ENCODE peak calls at places on chromosomes 4 and X, in eight cellular contexts. One of them, this sample, is unnamed.

GRCh38 chrX:1093112-1093511 is 119.3 kb downstream of the CRLF2 start:
- DNase-seq in endothelial cell of umbilical vein: no peak
- DNase-seq in heart right ventricle: no peak
- DNase-seq in fibroblast of lung: no peak
- DNase-seq in stomach: no peak
- DNase-seq in cardiac fibroblast: no peak
- DNase-seq in endodermal cell: no peak
- DNase-seq in AG10803: no peak
- DNase-seq in this sample: no peak

GRCh38 chrX:117633277-117633676 is 483.3 kb downstream of the KLHL13 start:
- DNase-seq in heart right ventricle: no peak
- DNase-seq in endodermal cell: no peak
- DNase-seq in AG10803: no peak
- DNase-seq in stomach: no peak
- DNase-seq in cardiac fibroblast: no peak
- DNase-seq in endothelial cell of umbilical vein: no peak
- DNase-seq in fibroblast of lung: no peak
- DNase-seq in this sample: no peak

GRCh38 chrX:17860811-17861495 is at the start of gene RAI2:
- DNase-seq in endothelial cell of umbilical vein: no peak
- DNase-seq in heart right ventricle: peak; percentile 25
- DNase-seq in AG10803: no peak
- DNase-seq in fibroblast of lung: no peak
- DNase-seq in stomach: peak; percentile 59
- DNase-seq in cardiac fibroblast: no peak
- DNase-seq in endodermal cell: peak; percentile 78
- DNase-seq in this sample: no peak

GRCh38 chr4:20251061-20251795 is 477 bp upstream of the SLIT2 start:
- DNase-seq in heart right ventricle: no peak
- DNase-seq in cardiac fibroblast: peak; percentile 36
- DNase-seq in endothelial cell of umbilical vein: no peak
- DNase-seq in fibroblast of lung: no peak
- DNase-seq in AG10803: no peak
- DNase-seq in endodermal cell: no peak
- DNase-seq in stomach: no peak
- DNase-seq in this sample: peak; percentile 42

GRCh38 chrX:39850630-39851152 is 247.1 kb downstream of the BCOR start:
- DNase-seq in cardiac fibroblast: no peak
- DNase-seq in heart right ventricle: no peak
- DNase-seq in stomach: no peak
- DNase-seq in endothelial cell of umbilical vein: no peak
- DNase-seq in endodermal cell: peak; percentile 78
- DNase-seq in AG10803: peak; percentile 55
- DNase-seq in fibroblast of lung: peak; percentile 46
- DNase-seq in this sample: peak; percentile 75

GRCh38 chrX:112051546-112051945 is 31.0 kb downstream of the TRPC5 start:
- DNase-seq in endothelial cell of umbilical vein: no peak
- DNase-seq in endodermal cell: no peak
- DNase-seq in AG10803: peak; percentile 4
- DNase-seq in stomach: no peak
- DNase-seq in heart right ventricle: no peak
- DNase-seq in fibroblast of lung: no peak
- DNase-seq in cardiac fibroblast: no peak
- DNase-seq in this sample: no peak

GRCh38 chrX:80747832-80748231 is 61.8 kb downstream of the BRWD3 start:
- DNase-seq in fibroblast of lung: peak; percentile 24
- DNase-seq in endothelial cell of umbilical vein: no peak
- DNase-seq in stomach: no peak
- DNase-seq in AG10803: no peak
- DNase-seq in cardiac fibroblast: peak; percentile 23
- DNase-seq in heart right ventricle: no peak
- DNase-seq in endodermal cell: no peak
- DNase-seq in this sample: no peak

GRCh38 chr4:170198742-170199141 is 109.0 kb upstream of the AADAT start:
- DNase-seq in endodermal cell: no peak
- DNase-seq in endothelial cell of umbilical vein: no peak
- DNase-seq in heart right ventricle: no peak
- DNase-seq in cardiac fibroblast: peak; percentile 1
- DNase-seq in stomach: no peak
- DNase-seq in AG10803: no peak
- DNase-seq in fibroblast of lung: no peak
- DNase-seq in this sample: peak; percentile 45

GRCh38 chr4:83851261-83852084 is 315.6 kb downstream of the GPAT3 start:
- DNase-seq in AG10803: peak; percentile 29
- DNase-seq in fibroblast of lung: peak; percentile 88
- DNase-seq in endodermal cell: peak; percentile 83
- DNase-seq in heart right ventricle: no peak
- DNase-seq in stomach: no peak
- DNase-seq in cardiac fibroblast: peak; percentile 69
- DNase-seq in endothelial cell of umbilical vein: no peak
- DNase-seq in this sample: peak; percentile 74

GRCh38 chr4:148315049-148315448 is 127.2 kb downstream of the NR3C2 start:
- DNase-seq in stomach: no peak
- DNase-seq in heart right ventricle: no peak
- DNase-seq in endodermal cell: no peak
- DNase-seq in fibroblast of lung: peak; percentile 93
- DNase-seq in AG10803: peak; percentile 1
- DNase-seq in endothelial cell of umbilical vein: no peak
- DNase-seq in cardiac fibroblast: peak; percentile 33
- DNase-seq in this sample: peak; percentile 7

GRCh38 chr4:186297013-186297645 is 31.1 kb downstream of the F11 start:
- DNase-seq in endodermal cell: no peak
- DNase-seq in endothelial cell of umbilical vein: peak; percentile 51
- DNase-seq in heart right ventricle: no peak
- DNase-seq in cardiac fibroblast: peak; percentile 78
- DNase-seq in stomach: no peak
- DNase-seq in fibroblast of lung: peak; percentile 36
- DNase-seq in AG10803: peak; percentile 57
- DNase-seq in this sample: peak; percentile 85

GRCh38 chr4:128107766-128108165 is 46.7 kb downstream of the LARP1B start:
- DNase-seq in endothelial cell of umbilical vein: no peak
- DNase-seq in stomach: no peak
- DNase-seq in AG10803: peak; percentile 22
- DNase-seq in cardiac fibroblast: peak; percentile 34
- DNase-seq in heart right ventricle: no peak
- DNase-seq in endodermal cell: no peak
- DNase-seq in fibroblast of lung: peak; percentile 92
- DNase-seq in this sample: peak; percentile 87

GRCh38 chrX:140439455-140439854 is 65.4 kb downstream of the SOX3 start:
- DNase-seq in stomach: peak; percentile 48
- DNase-seq in fibroblast of lung: peak; percentile 35
- DNase-seq in heart right ventricle: no peak
- DNase-seq in cardiac fibroblast: no peak
- DNase-seq in endodermal cell: peak; percentile 92
- DNase-seq in endothelial cell of umbilical vein: no peak
- DNase-seq in AG10803: no peak
- DNase-seq in this sample: no peak

GRCh38 chr4:107900067-107900466 is 31.3 kb upstream of the CYP2U1 start:
- DNase-seq in stomach: no peak
- DNase-seq in endodermal cell: no peak
- DNase-seq in fibroblast of lung: no peak
- DNase-seq in heart right ventricle: no peak
- DNase-seq in endothelial cell of umbilical vein: no peak
- DNase-seq in cardiac fibroblast: no peak
- DNase-seq in AG10803: no peak
- DNase-seq in this sample: no peak

GRCh38 chr4:37461801-37462200 is 217.3 kb downstream of the NWD2 start:
- DNase-seq in endodermal cell: no peak
- DNase-seq in stomach: no peak
- DNase-seq in endothelial cell of umbilical vein: no peak
- DNase-seq in cardiac fibroblast: no peak
- DNase-seq in AG10803: no peak
- DNase-seq in heart right ventricle: no peak
- DNase-seq in fibroblast of lung: no peak
- DNase-seq in this sample: no peak

GRCh38 chrX:47420264-47420663 is 49.9 kb downstream of the ZNF157 start:
- DNase-seq in cardiac fibroblast: no peak
- DNase-seq in AG10803: no peak
- DNase-seq in endothelial cell of umbilical vein: no peak
- DNase-seq in endodermal cell: no peak
- DNase-seq in fibroblast of lung: no peak
- DNase-seq in stomach: no peak
- DNase-seq in heart right ventricle: no peak
- DNase-seq in this sample: no peak

GRCh38 chr4:78634011-78634664 is 82.6 kb downstream of the ANXA3 start:
- DNase-seq in heart right ventricle: peak; percentile 43
- DNase-seq in cardiac fibroblast: no peak
- DNase-seq in endodermal cell: no peak
- DNase-seq in stomach: no peak
- DNase-seq in fibroblast of lung: peak; percentile 54
- DNase-seq in AG10803: peak; percentile 67
- DNase-seq in endothelial cell of umbilical vein: no peak
- DNase-seq in this sample: no peak

GRCh38 chr4:39043697-39044363 is 11.6 kb upstream of the TMEM156 start:
- DNase-seq in stomach: no peak
- DNase-seq in cardiac fibroblast: peak; percentile 76
- DNase-seq in AG10803: no peak
- DNase-seq in fibroblast of lung: no peak
- DNase-seq in endothelial cell of umbilical vein: peak; percentile 87
- DNase-seq in heart right ventricle: peak; percentile 43
- DNase-seq in endodermal cell: no peak
- DNase-seq in this sample: peak; percentile 83
- H3K4me3 ChIP-seq in stomach: peak overlapping the region; percentile 92
- H3K4me3 ChIP-seq in cardiac fibroblast: peak overlapping the region; percentile 31
- H3K4me3 ChIP-seq in AG10803: peak overlapping the region; percentile 69
- H3K4me3 ChIP-seq in fibroblast of lung: peak overlapping the region; percentile 76
- H3K4me3 ChIP-seq in endothelial cell of umbilical vein: peak overlapping the region; percentile 33
- H3K4me3 ChIP-seq in heart right ventricle: peak overlapping the region; percentile 69
- H3K4me3 ChIP-seq in endodermal cell: peak overlapping the region; percentile 93
- H3K4me3 ChIP-seq in this sample: peak overlapping the region; percentile 71

DNA sequence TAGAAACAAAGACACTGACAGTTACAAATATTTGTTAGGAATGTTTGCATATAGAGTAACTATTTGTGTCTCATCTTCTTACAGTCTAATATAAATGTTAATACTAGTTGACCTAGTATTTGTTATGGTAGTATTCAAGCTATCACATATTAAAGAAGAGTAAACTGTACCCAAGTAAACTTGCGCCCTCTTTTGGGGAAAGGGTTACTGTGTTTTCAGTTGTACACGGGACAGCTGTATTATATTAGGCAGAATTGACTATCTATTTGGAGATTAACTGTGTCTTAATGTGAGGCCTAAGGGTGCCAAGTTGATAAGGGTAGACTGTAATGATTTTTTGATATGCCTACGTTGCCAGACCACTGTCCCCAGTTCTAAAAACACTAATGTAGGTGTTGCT is 172.9 kb upstream of the CXCL13 start:
- DNase-seq in endothelial cell of umbilical vein: no peak
- DNase-seq in AG10803: no peak
- DNase-seq in endodermal cell: no peak
- DNase-seq in cardiac fibroblast: peak; percentile 6
- DNase-seq in stomach: no peak
- DNase-seq in heart right ventricle: no peak
- DNase-seq in fibroblast of lung: no peak
- DNase-seq in this sample: no peak
- TF ChIP-seq CTCF in endothelial cell of umbilical vein: no peak
- TF ChIP-seq CTCF in AG10803: peak; percentile 8
- TF ChIP-seq CTCF in endodermal cell: peak; percentile 47
- TF ChIP-seq CTCF in cardiac fibroblast: no peak
- TF ChIP-seq CTCF in stomach: no peak
- TF ChIP-seq CTCF in heart right ventricle: no peak
- TF ChIP-seq CTCF in fibroblast of lung: no peak
- TF ChIP-seq CTCF in this sample: no peak

GRCh38 chr4:140426610-140427103 is 791 bp downstream of the CLGN start:
- DNase-seq in AG10803: no peak
- DNase-seq in endodermal cell: no peak
- DNase-seq in heart right ventricle: peak; percentile 48
- DNase-seq in cardiac fibroblast: no peak
- DNase-seq in stomach: no peak
- DNase-seq in endothelial cell of umbilical vein: no peak
- DNase-seq in fibroblast of lung: no peak
- DNase-seq in this sample: no peak

GRCh38 chr4:140423106-140423505 is 4.3 kb downstream of the CLGN start:
- DNase-seq in stomach: no peak
- DNase-seq in endodermal cell: no peak
- DNase-seq in endothelial cell of umbilical vein: no peak
- DNase-seq in fibroblast of lung: peak; percentile 39
- DNase-seq in heart right ventricle: no peak
- DNase-seq in AG10803: peak; percentile 46
- DNase-seq in cardiac fibroblast: peak; percentile 23
- DNase-seq in this sample: peak; percentile 4

GRCh38 chr4:140427104-140427918 is at the start of gene CLGN:
- DNase-seq in cardiac fibroblast: peak; percentile 43
- DNase-seq in endothelial cell of umbilical vein: peak; percentile 78
- DNase-seq in stomach: peak; percentile 62
- DNase-seq in heart right ventricle: peak; percentile 71
- DNase-seq in endodermal cell: peak; percentile 97
- DNase-seq in fibroblast of lung: peak; percentile 71
- DNase-seq in AG10803: peak; percentile 38
- DNase-seq in this sample: peak; percentile 34

GRCh38 chr4:140427919-140428471 is 547 bp upstream of the CLGN start:
- DNase-seq in endothelial cell of umbilical vein: no peak
- DNase-seq in stomach: no peak
- DNase-seq in fibroblast of lung: no peak
- DNase-seq in AG10803: peak; percentile 53
- DNase-seq in cardiac fibroblast: no peak
- DNase-seq in endodermal cell: no peak
- DNase-seq in heart right ventricle: no peak
- DNase-seq in this sample: no peak
- H3K4me3 ChIP-seq in endothelial cell of umbilical vein: peak overlapping the region; percentile 30
- H3K4me3 ChIP-seq in stomach: peak overlapping the region; percentile 64
- H3K4me3 ChIP-seq in fibroblast of lung: peak overlapping the region; percentile 74
- H3K4me3 ChIP-seq in AG10803: peak overlapping the region; percentile 81
- H3K4me3 ChIP-seq in cardiac fibroblast: peak overlapping the region; percentile 65
- H3K4me3 ChIP-seq in endodermal cell: peak overlapping the region; percentile 90
- H3K4me3 ChIP-seq in heart right ventricle: peak overlapping the region; percentile 69
- H3K4me3 ChIP-seq in this sample: peak overlapping the region; percentile 63

DNA sequence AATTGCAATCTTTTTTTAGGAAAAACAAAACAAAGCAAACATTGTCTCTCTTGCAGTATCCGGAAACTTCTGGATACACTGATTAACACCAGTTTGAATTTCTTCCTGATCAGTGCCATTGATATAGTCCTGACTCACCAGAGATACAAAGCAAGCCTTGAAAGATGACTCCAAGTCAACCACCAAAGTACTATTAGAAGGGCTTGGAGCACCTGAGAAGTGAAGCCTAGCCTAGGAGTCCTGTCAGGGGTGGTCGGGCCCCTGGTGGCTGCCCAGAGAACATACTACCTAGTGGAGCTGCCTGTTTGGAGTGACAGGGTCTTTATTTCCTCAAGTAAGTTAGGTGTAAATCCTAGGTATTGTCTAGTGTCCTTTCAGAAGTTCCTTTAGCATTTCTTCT is 593.2 kb downstream of the ZNF674 start:
- DNase-seq in AG10803: no peak
- DNase-seq in heart right ventricle: no peak
- DNase-seq in fibroblast of lung: no peak
- DNase-seq in cardiac fibroblast: no peak
- DNase-seq in endothelial cell of umbilical vein: no peak
- DNase-seq in endodermal cell: peak; percentile 59
- DNase-seq in stomach: no peak
- DNase-seq in this sample: no peak
- TF ChIP-seq CTCF in AG10803: no peak
- TF ChIP-seq CTCF in heart right ventricle: no peak
- TF ChIP-seq CTCF in fibroblast of lung: no peak
- TF ChIP-seq CTCF in cardiac fibroblast: no peak
- TF ChIP-seq CTCF in endothelial cell of umbilical vein: no peak
- TF ChIP-seq CTCF in endodermal cell: peak; percentile 69
- TF ChIP-seq CTCF in stomach: no peak
- TF ChIP-seq CTCF in this sample: no peak